ENCODE peak calls at places on chromosome 1, in nine cellular contexts. O, D, K, Y, G, R, V, M and N are unnamed samples.

GRCh38 chr1:61318319-61319125 is 236.2 kb downstream of the NFIA start:
- DNase-seq in O (no peak), D (peak), K (no peak), Y (peak), G (peak), R (no peak), V (peak), M (no peak), N (no peak)

GRCh38 chr1:157893681-157894080 is 52.1 kb upstream of the CD5L start:
- DNase-seq in O (no peak), D (no peak), K (no peak), Y (no peak), G (no peak), R (no peak), V (no peak), M (no peak), N (no peak)

GRCh38 chr1:248804771-248805681 is 20.7 kb downstream of the SH3BP5L start:
- DNase-seq in O (no peak), D (no peak), K (no peak), Y (no peak), G (no peak), R (no peak), V (no peak), M (no peak), N (no peak)

GRCh38 chr1:219812491-219813221 is 115.7 kb downstream of the SLC30A10 start:
- DNase-seq in O (no peak), D (peak), K (peak), Y (peak), G (no peak), R (peak), V (peak), M (no peak), N (peak)

GRCh38 chr1:200966934-200967333 is 56.6 kb downstream of the KIF21B start:
- DNase-seq in O (no peak), D (no peak), K (no peak), Y (no peak), G (no peak), R (no peak), V (no peak), M (no peak), N (no peak)

GRCh38 chr1:37484325-37485051 is 10.1 kb downstream of the ZC3H12A start:
- DNase-seq in O (no peak), D (no peak), K (no peak), Y (no peak), G (no peak), R (no peak), V (no peak), M (no peak), N (no peak)

GRCh38 chr1:219283541-219283940 is 109.9 kb downstream of the LYPLAL1 start:
- DNase-seq in O (no peak), D (peak), K (no peak), Y (peak), G (no peak), R (no peak), V (no peak), M (no peak), N (no peak)

GRCh38 chr1:112501810-112502641 is 6.7 kb upstream of the WNT2B start:
- DNase-seq in O (peak), D (peak), K (peak), Y (peak), G (peak), R (peak), V (peak), M (peak), N (peak)

GRCh38 chr1:221620437-221621384 is 121.2 kb downstream of the DUSP10 start:
- DNase-seq in O (no peak), D (peak), K (no peak), Y (peak), G (no peak), R (peak), V (peak), M (no peak), N (peak)

GRCh38 chr1:246639732-246640131 is 73.5 kb downstream of the CNST start:
- DNase-seq in O (no peak), D (no peak), K (no peak), Y (peak), G (no peak), R (no peak), V (no peak), M (no peak), N (no peak)